ENCODE peak calls at places on chromosomes 11 and 22, in seven cellular contexts. One of them, this sample, is unnamed. For H3K9me3, the result is how much of the 10 kb centered on the place peaks cover.

GRCh38 chr11:30131535-30131934 is 99.3 kb upstream of the FSHB start:
- DNase-seq in sigmoid colon: no peak
- DNase-seq in thoracic aorta: no peak
- DNase-seq in colonic mucosa: no peak
- DNase-seq in transverse colon: no peak
- DNase-seq in cardiac muscle cell: peak
- DNase-seq in mammary epithelial cell: peak
- DNase-seq in this sample: no peak

GRCh38 chr11:12606597-12606996 is 67.6 kb upstream of the TEAD1 start:
- DNase-seq in thoracic aorta: no peak
- DNase-seq in mammary epithelial cell: no peak
- DNase-seq in sigmoid colon: no peak
- DNase-seq in colonic mucosa: no peak
- DNase-seq in cardiac muscle cell: no peak
- DNase-seq in transverse colon: no peak
- DNase-seq in this sample: no peak

GRCh38 chr22:36585841-36586240 is 56.9 kb upstream of the EIF3D start:
- DNase-seq in colonic mucosa: no peak
- DNase-seq in mammary epithelial cell: peak
- DNase-seq in thoracic aorta: no peak
- DNase-seq in transverse colon: no peak
- DNase-seq in cardiac muscle cell: no peak
- DNase-seq in sigmoid colon: no peak
- DNase-seq in this sample: no peak

GRCh38 chr22:29706991-29707390 is 12.8 kb upstream of the CABP7 start:
- DNase-seq in colonic mucosa: no peak
- DNase-seq in mammary epithelial cell: no peak
- DNase-seq in cardiac muscle cell: no peak
- DNase-seq in sigmoid colon: no peak
- DNase-seq in transverse colon: no peak
- DNase-seq in thoracic aorta: no peak
- DNase-seq in this sample: no peak

GRCh38 chr22:43990044-43990443 is 34.1 kb upstream of the PARVB start:
- DNase-seq in cardiac muscle cell: no peak
- DNase-seq in thoracic aorta: no peak
- DNase-seq in colonic mucosa: no peak
- DNase-seq in mammary epithelial cell: no peak
- DNase-seq in sigmoid colon: peak
- DNase-seq in transverse colon: no peak
- DNase-seq in this sample: no peak

GRCh38 chr11:28470180-28470579 is 362.0 kb downstream of the METTL15 start:
- DNase-seq in mammary epithelial cell: no peak
- DNase-seq in transverse colon: no peak
- DNase-seq in colonic mucosa: no peak
- DNase-seq in cardiac muscle cell: no peak
- DNase-seq in thoracic aorta: no peak
- DNase-seq in sigmoid colon: no peak
- DNase-seq in this sample: no peak

GRCh38 chr11:28043930-28044709 is 63.8 kb downstream of the KIF18A start:
- DNase-seq in mammary epithelial cell: no peak
- DNase-seq in sigmoid colon: no peak
- DNase-seq in thoracic aorta: no peak
- DNase-seq in transverse colon: no peak
- DNase-seq in colonic mucosa: no peak
- DNase-seq in cardiac muscle cell: no peak
- DNase-seq in this sample: no peak

GRCh38 chr11:67332081-67332691 is 21.2 kb downstream of the POLD4 start:
- DNase-seq in colonic mucosa: no peak
- DNase-seq in sigmoid colon: no peak
- DNase-seq in cardiac muscle cell: no peak
- DNase-seq in thoracic aorta: no peak
- DNase-seq in transverse colon: no peak
- DNase-seq in mammary epithelial cell: peak
- DNase-seq in this sample: no peak

GRCh38 chr11:85540635-85541034 is 86.5 kb downstream of the DLG2 start:
- DNase-seq in mammary epithelial cell: no peak
- DNase-seq in transverse colon: no peak
- DNase-seq in sigmoid colon: no peak
- DNase-seq in cardiac muscle cell: no peak
- DNase-seq in thoracic aorta: no peak
- DNase-seq in colonic mucosa: no peak
- DNase-seq in this sample: no peak

GRCh38 chr11:66087148-66087908 is 17.3 kb downstream of the PACS1 start:
- DNase-seq in transverse colon: no peak
- DNase-seq in mammary epithelial cell: no peak
- DNase-seq in cardiac muscle cell: no peak
- DNase-seq in sigmoid colon: no peak
- DNase-seq in colonic mucosa: no peak
- DNase-seq in thoracic aorta: no peak
- DNase-seq in this sample: no peak

GRCh38 chr11:66085071-66085470 is 15.0 kb downstream of the PACS1 start:
- DNase-seq in thoracic aorta: no peak
- DNase-seq in colonic mucosa: no peak
- DNase-seq in cardiac muscle cell: no peak
- DNase-seq in sigmoid colon: no peak
- DNase-seq in transverse colon: no peak
- DNase-seq in mammary epithelial cell: no peak
- DNase-seq in this sample: no peak

GRCh38 chr11:66080055-66080817 is 10.2 kb downstream of the PACS1 start:
- DNase-seq in transverse colon: peak
- DNase-seq in mammary epithelial cell: peak
- DNase-seq in sigmoid colon: peak
- DNase-seq in colonic mucosa: peak
- DNase-seq in thoracic aorta: no peak
- DNase-seq in cardiac muscle cell: no peak
- DNase-seq in this sample: peak

GRCh38 chr11:66081505-66081904 is 11.4 kb downstream of the PACS1 start:
- DNase-seq in mammary epithelial cell: peak
- DNase-seq in sigmoid colon: peak
- DNase-seq in colonic mucosa: peak
- DNase-seq in thoracic aorta: no peak
- DNase-seq in transverse colon: peak
- DNase-seq in cardiac muscle cell: no peak
- DNase-seq in this sample: peak

DNA sequence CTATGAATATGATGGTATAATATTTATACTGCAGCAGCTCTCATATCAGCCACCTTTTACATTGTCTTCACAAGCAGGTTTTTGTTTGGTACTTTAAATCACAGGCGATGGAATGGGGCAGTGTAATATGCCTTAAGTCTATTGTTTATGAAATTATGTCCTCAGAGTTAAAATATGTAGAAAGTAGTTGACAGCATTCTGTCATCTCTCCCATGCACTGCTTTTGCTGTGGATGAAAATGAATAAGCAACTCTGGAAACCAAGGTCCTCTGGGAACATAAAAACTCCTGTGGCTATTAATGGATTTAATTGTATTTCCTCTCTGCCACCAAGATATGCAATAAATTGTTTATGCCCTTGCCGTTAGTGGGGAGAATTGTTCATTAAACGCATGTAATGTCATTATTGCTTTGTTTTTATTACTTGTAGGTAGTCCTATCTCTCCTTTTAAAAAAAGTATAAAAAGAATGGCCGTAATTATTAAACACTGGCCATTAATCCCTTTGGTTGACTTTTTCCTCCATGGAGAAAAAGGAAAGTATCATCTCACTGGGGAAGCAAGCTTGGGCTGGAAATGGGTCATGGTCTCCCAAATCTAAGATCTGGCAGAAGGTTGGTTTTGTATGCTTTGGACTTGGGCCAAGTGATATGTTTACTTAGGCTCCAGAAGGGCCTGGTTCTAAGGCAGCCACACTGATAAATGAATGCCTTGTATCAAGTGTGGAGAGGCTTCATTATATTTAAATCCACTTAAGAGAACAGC is 13.0 kb downstream of the PACS1 start:
- DNase-seq in colonic mucosa: no peak
- DNase-seq in cardiac muscle cell: peak
- DNase-seq in mammary epithelial cell: no peak
- DNase-seq in sigmoid colon: no peak
- DNase-seq in transverse colon: no peak
- DNase-seq in thoracic aorta: no peak
- DNase-seq in this sample: no peak
- H3K27ac ChIP-seq in colonic mucosa: no peak
- H3K27ac ChIP-seq in cardiac muscle cell: peak
- H3K27ac ChIP-seq in mammary epithelial cell: no peak
- H3K27ac ChIP-seq in sigmoid colon: no peak
- H3K27ac ChIP-seq in transverse colon: no peak
- H3K27ac ChIP-seq in thoracic aorta: peak
- H3K27ac ChIP-seq in this sample: peak

GRCh38 chr11:64234840-64235379 is 526 bp downstream of the VEGFB start:
- DNase-seq in mammary epithelial cell: peak
- DNase-seq in sigmoid colon: no peak
- DNase-seq in cardiac muscle cell: peak
- DNase-seq in transverse colon: peak
- DNase-seq in colonic mucosa: peak
- DNase-seq in thoracic aorta: no peak
- DNase-seq in this sample: no peak
- TF ChIP-seq CTCF in mammary epithelial cell: no peak
- TF ChIP-seq CTCF in sigmoid colon: no peak
- TF ChIP-seq CTCF in cardiac muscle cell: no peak
- TF ChIP-seq CTCF in transverse colon: no peak
- TF ChIP-seq CTCF in colonic mucosa: no peak
- TF ChIP-seq CTCF in thoracic aorta: no peak
- TF ChIP-seq CTCF in this sample: no peak

GRCh38 chr22:49531533-49531895 is 296.2 kb downstream of the BRD1 start:
- DNase-seq in mammary epithelial cell: no peak
- DNase-seq in transverse colon: no peak
- DNase-seq in sigmoid colon: no peak
- DNase-seq in thoracic aorta: no peak
- DNase-seq in cardiac muscle cell: no peak
- DNase-seq in colonic mucosa: no peak
- DNase-seq in this sample: no peak
- H3K9me3 ChIP-seq in mammary epithelial cell: under half
- H3K9me3 ChIP-seq in transverse colon: under half
- H3K9me3 ChIP-seq in sigmoid colon: under half
- H3K9me3 ChIP-seq in thoracic aorta: under half
- H3K9me3 ChIP-seq in cardiac muscle cell: under half
- H3K9me3 ChIP-seq in colonic mucosa: under half
- H3K9me3 ChIP-seq in this sample: under half

DNA sequence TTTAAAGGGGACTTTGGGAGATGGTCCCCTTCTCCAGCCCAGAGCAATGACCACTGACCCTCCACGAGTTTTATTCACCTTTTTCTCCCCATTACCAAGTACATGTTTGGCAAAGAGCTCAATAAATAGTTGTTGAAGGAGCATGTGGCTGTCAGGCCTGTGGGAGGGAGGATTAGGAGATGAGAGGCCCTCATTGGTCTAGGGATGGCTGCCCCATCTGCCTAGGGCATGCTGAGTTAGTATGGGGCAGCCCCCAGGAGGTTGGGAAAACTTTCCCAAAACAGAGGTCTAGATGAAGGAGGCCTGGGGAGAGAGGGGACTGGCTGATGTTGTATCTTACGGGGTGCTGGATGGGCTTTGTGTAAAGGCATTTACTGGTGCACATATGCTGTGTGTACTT is 10.6 kb downstream of the MAFF start:
- DNase-seq in thoracic aorta: no peak
- DNase-seq in colonic mucosa: no peak
- DNase-seq in mammary epithelial cell: no peak
- DNase-seq in sigmoid colon: no peak
- DNase-seq in transverse colon: no peak
- DNase-seq in cardiac muscle cell: no peak
- DNase-seq in this sample: no peak
- H3K27ac ChIP-seq in thoracic aorta: no peak
- H3K27ac ChIP-seq in colonic mucosa: no peak
- H3K27ac ChIP-seq in mammary epithelial cell: no peak
- H3K27ac ChIP-seq in sigmoid colon: no peak
- H3K27ac ChIP-seq in transverse colon: no peak
- H3K27ac ChIP-seq in cardiac muscle cell: no peak
- H3K27ac ChIP-seq in this sample: no peak

GRCh38 chr11:74169736-74170458 is 905 bp downstream of the C2CD3 start:
- DNase-seq in transverse colon: no peak
- DNase-seq in sigmoid colon: no peak
- DNase-seq in colonic mucosa: peak
- DNase-seq in mammary epithelial cell: no peak
- DNase-seq in thoracic aorta: no peak
- DNase-seq in cardiac muscle cell: no peak
- DNase-seq in this sample: no peak

GRCh38 chr11:74171630-74172465 is 759 bp downstream of the PPME1 start:
- DNase-seq in mammary epithelial cell: peak
- DNase-seq in colonic mucosa: peak
- DNase-seq in cardiac muscle cell: no peak
- DNase-seq in thoracic aorta: no peak
- DNase-seq in sigmoid colon: no peak
- DNase-seq in transverse colon: no peak
- DNase-seq in this sample: no peak

GRCh38 chr11:74175923-74176322 is 4.8 kb downstream of the PPME1 start:
- DNase-seq in cardiac muscle cell: no peak
- DNase-seq in colonic mucosa: no peak
- DNase-seq in thoracic aorta: no peak
- DNase-seq in mammary epithelial cell: no peak
- DNase-seq in sigmoid colon: no peak
- DNase-seq in transverse colon: no peak
- DNase-seq in this sample: no peak

GRCh38 chr11:74168838-74169237 is 2.0 kb downstream of the C2CD3 start:
- DNase-seq in transverse colon: no peak
- DNase-seq in sigmoid colon: no peak
- DNase-seq in thoracic aorta: no peak
- DNase-seq in cardiac muscle cell: no peak
- DNase-seq in colonic mucosa: no peak
- DNase-seq in mammary epithelial cell: no peak
- DNase-seq in this sample: no peak

DNA sequence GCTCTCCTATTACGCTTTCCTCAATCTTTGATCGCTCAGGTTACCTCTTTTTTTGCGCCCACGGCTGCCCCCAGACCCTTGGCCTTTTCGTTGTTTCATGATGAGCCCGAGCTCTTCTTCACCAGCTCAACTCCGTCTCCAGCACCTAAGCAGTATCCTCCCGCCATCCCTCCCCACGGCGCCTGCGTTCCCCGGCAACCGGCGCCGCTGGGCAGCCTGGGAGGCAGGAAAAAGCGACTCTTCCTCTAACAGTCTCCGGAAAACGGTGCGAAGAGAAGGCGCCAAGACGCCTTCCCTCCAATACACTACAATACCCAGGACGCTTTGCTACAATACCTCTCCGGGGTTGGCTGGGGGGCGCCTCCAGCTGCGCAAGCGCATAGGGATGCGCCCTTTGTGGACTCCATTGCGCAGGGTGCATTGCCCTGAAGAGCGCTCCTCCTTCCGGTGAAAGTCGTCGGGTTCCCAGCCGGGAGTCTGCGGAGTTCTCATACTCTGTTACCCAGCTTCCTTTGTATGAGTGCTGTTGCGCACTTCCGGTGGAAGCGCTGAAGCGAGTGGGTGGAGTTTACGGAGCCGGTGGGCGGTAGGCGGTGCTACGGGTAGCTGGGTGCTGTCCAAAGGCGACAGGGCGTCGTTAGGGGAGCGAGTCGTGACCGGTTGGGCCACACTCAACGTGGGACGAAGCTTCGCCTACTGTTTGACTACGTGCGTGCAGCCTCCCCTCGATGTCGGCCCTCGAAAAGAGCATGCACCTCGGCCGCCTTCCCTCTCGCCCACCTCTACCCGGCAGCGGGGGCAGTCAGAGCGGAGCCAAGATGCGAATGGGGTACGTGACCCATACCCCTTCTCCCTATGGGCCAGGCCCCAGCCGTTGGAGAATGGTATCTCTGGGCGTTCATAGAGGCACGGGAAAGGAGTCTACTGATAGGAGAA is at the start of the genes C2CD3 and PPME1:
- DNase-seq in sigmoid colon: peak
- DNase-seq in mammary epithelial cell: peak
- DNase-seq in transverse colon: peak
- DNase-seq in thoracic aorta: peak
- DNase-seq in colonic mucosa: peak
- DNase-seq in cardiac muscle cell: peak
- DNase-seq in this sample: peak
- TF ChIP-seq CTCF in sigmoid colon: no peak
- TF ChIP-seq CTCF in mammary epithelial cell: peak
- TF ChIP-seq CTCF in transverse colon: peak
- TF ChIP-seq CTCF in thoracic aorta: peak
- TF ChIP-seq CTCF in colonic mucosa: no peak
- TF ChIP-seq CTCF in cardiac muscle cell: peak
- TF ChIP-seq CTCF in this sample: peak